ENCODE peak calls at places on chromosomes 3 and 15, in nine cellular contexts. Q is CD8-positive, alpha-beta T cell; Z is H9; B is AG04450; E is psoas muscle; O is cardiac muscle cell; J is left ventricle myocardium inferior; D is body of pancreas; K is colonic mucosa. I is an unnamed sample. For H3K9me3, the result is how much of the 10 kb centered on the place peaks cover.

GRCh38 chr3:58004972-58005371 is 3.2 kb upstream of the FLNB start:
- DNase-seq in O (no peak), E (no peak), Q (no peak), Z (no peak), J (no peak), D (no peak), B (no peak), K (no peak), I (no peak)

GRCh38 chr15:39207532-39208115 is 373.3 kb upstream of the THBS1 start:
- DNase-seq in Q (no peak), B (no peak), J (no peak), E (no peak), O (no peak), D (no peak), K (no peak), Z (no peak), I (no peak)

GRCh38 chr3:157786618-157787017 is 283.4 kb upstream of the VEPH1 start:
- DNase-seq in Q (no peak), K (no peak), J (no peak), B (no peak), Z (no peak), D (no peak), E (no peak), O (no peak), I (no peak)

GRCh38 chr15:83127547-83128150 is 20.2 kb downstream of the TM6SF1 start:
- DNase-seq in E (no peak), J (no peak), K (no peak), Z (no peak), B (no peak), D (no peak), O (no peak), Q (no peak), I (no peak)

GRCh38 chr15:38299216-38299615 is 46.6 kb downstream of the SPRED1 start:
- DNase-seq in Q (no peak), O (no peak), K (no peak), E (no peak), Z (no peak), B (peak), D (no peak), J (no peak), I (no peak)

GRCh38 chr3:141575879-141576743 is 89.3 kb downstream of the RASA2 start:
- DNase-seq in O (peak), E (no peak), Q (no peak), B (no peak), Z (no peak), K (no peak), J (no peak), D (no peak), I (no peak)

GRCh38 chr15:30921106-30921505 is 17.4 kb downstream of the FAN1 start:
- DNase-seq in E (no peak), Z (no peak), Q (no peak), B (no peak), J (no peak), D (no peak), O (no peak), K (no peak), I (no peak)

GRCh38 chr15:96268421-96269204 is 61.9 kb upstream of the NR2F2 start:
- DNase-seq in E (no peak), K (no peak), Q (no peak), J (no peak), Z (no peak), O (no peak), B (no peak), D (no peak), I (no peak)

GRCh38 chr15:78909791-78910228 is 35.0 kb downstream of the CTSH start:
- DNase-seq in B (no peak), E (no peak), O (peak), Z (peak), Q (no peak), D (peak), J (no peak), K (peak), I (peak)

GRCh38 chr3:72587282-72587681 is 261.0 kb downstream of the SHQ1 start:
- DNase-seq in D (no peak), J (no peak), Z (no peak), K (no peak), B (no peak), Q (no peak), O (no peak), E (no peak), I (no peak)

GRCh38 chr3:110267304-110267703 is 804.3 kb upstream of the NECTIN3 start:
- DNase-seq in Z (no peak), E (no peak), D (no peak), O (no peak), K (no peak), Q (no peak), J (no peak), B (no peak), I (no peak)

GRCh38 chr3:193998628-193999027 is 137.3 kb upstream of the HES1 start:
- DNase-seq in O (no peak), D (no peak), B (no peak), E (no peak), K (no peak), Q (no peak), J (no peak), Z (no peak), I (no peak)

GRCh38 chr3:194000100-194000499 is 135.8 kb upstream of the HES1 start:
- DNase-seq in D (no peak), Z (no peak), J (no peak), Q (no peak), E (peak), B (no peak), O (no peak), K (no peak), I (no peak)

GRCh38 chr3:194003128-194004057 is 132.6 kb upstream of the HES1 start:
- DNase-seq in D (peak), E (peak), J (peak), Z (peak), K (peak), O (peak), B (peak), Q (no peak), I (peak)

GRCh38 chr3:194000712-194001111 is 135.2 kb upstream of the HES1 start:
- DNase-seq in E (no peak), Q (no peak), Z (no peak), O (no peak), K (no peak), J (no peak), B (no peak), D (no peak), I (no peak)

GRCh38 chr3:194001728-194002459 is 134.1 kb upstream of the HES1 start:
- DNase-seq in J (no peak), Q (no peak), O (no peak), E (no peak), Z (no peak), D (no peak), B (no peak), K (no peak), I (no peak)
- H3K9me3 ChIP-seq in J (under half), Q (under half), O (under half), E (under half), Z (under half), D (under half), B (under half), K (under half), I (under half)

GRCh38 chr15:99621767-99622166 is 56.0 kb downstream of the MEF2A start:
- DNase-seq in K (no peak), E (no peak), Q (no peak), O (no peak), D (no peak), J (no peak), B (no peak), Z (no peak), I (no peak)
- H3K9me3 ChIP-seq in K (under half), E (under half), Q (under half), O (under half), D (under half), J (under half), B (under half), Z (under half), I (under half)

GRCh38 chr3:26236511-26236910 is 386.1 kb upstream of the LRRC3B start:
- DNase-seq in E (no peak), Z (no peak), Q (no peak), B (no peak), O (no peak), K (no peak), D (no peak), J (no peak), I (no peak)

GRCh38 chr3:26233374-26233773 is 389.2 kb upstream of the LRRC3B start:
- DNase-seq in J (no peak), K (no peak), E (no peak), Q (no peak), B (no peak), Z (no peak), D (no peak), O (no peak), I (no peak)

DNA sequence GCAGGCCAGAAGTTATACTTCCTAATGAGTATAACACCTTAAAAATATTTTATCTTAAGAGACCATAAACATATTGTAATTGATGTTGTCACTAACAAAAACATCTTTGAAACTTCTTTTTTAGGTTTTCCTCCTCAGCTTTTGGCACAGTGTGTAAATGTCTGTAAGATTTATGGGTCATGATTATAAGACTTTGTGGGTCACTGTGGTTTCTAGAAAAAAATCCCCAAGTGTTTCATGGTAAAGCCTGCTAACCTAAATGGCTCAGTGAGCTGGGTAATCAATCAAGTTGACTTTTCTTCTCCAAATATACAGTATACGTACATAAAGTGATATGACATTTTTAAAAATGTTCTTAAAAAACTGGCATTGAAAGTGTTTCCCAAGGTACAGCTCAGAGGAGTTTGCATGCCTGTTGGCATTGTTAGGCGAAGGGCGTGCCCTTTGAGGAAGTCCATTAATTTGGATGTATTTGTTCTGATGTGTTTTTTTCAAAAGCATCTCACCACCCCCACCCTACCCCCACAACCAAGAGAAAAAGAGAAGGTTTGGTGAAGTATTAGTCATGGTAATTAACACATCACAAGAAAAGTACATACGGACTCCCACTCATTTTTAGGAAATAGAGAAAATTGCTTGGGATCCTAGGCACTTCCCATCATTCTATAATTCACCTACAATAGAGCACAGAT is 385.4 kb upstream of the LRRC3B start:
- DNase-seq in Z (no peak), K (no peak), B (no peak), O (no peak), J (peak), D (no peak), Q (no peak), E (no peak), I (no peak)
- H3K9me3 ChIP-seq in Z (under half), K (under half), B (under half), O (under half), J (under half), D (under half), Q (under half), E (under half), I (under half)

DNA sequence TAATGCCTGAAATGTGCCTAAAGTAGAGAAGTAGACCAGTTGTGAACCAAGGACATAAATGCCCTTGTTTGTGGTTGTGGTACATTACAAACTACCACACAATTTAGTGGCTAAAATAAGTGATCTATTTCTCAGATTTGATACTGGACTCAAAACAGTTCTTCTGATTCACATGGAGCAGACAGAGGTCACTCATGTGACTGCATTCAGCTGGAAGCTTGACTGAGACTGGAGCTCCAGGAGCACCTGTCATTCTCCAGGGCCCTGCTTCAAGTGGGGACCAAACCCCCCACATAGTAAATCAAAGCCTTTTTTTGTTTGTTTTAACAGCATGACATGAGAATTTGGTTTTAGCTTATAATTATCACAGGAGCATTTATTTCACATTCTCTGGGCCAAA is 301.2 kb downstream of the OXSM start:
- DNase-seq in O (no peak), B (no peak), Z (no peak), Q (no peak), D (no peak), E (no peak), J (no peak), K (no peak), I (no peak)
- H3K9me3 ChIP-seq in O (under half), B (under half), Z (under half), Q (under half), D (under half), E (under half), J (under half), K (under half), I (under half)

DNA sequence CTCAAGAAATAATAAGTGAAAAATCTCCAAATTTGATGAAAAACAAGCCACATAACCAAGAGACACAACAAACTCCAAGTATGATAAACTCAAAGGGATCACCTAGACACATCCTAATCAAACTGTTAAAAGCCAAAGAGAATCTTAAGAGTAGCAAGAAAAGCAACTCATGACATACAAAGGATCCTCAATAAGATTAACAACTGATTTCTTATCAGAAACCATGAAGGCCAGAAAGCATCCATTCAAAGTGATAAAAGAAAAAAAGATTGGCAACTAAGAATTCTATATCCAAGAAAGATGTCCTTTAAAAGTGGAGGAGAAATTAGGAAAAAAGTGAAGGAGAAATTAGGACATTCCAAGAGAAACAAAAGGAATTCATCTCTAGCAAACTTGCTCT is 23.5 kb downstream of the CHSY1 start:
- DNase-seq in J (no peak), B (no peak), D (no peak), E (no peak), O (no peak), Z (no peak), K (no peak), Q (no peak), I (no peak)
- H3K9me3 ChIP-seq in J (under half), B (under half), D (under half), E (under half), O (under half), Z (under half), K (under half), Q (under half), I (under half)

DNA sequence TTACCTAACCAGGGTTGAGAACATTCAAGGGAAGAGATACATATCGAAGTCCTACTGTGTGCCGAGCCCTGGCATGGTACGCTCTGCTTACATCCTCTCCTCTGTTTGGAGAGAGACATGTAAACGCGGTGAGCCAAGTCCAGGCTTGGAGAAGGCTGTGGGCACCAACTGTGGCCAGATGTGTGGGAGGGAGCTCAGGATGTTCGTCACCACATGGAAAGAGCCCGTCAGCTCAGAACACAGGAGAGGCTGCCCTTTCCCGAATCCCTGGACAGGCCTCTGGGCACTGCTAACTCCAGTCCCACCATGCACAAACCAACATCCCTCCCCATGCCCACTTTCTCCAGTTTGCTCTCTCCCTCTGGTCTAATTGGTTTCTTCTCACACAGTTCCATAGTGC is 43.0 kb downstream of the MESD start:
- DNase-seq in B (no peak), O (no peak), D (no peak), E (no peak), Z (no peak), K (no peak), Q (no peak), J (no peak), I (no peak)
- H3K9me3 ChIP-seq in B (under half), O (under half), D (under half), E (under half), Z (under half), K (under half), Q (under half), J (under half), I (under half)

GRCh38 chr3:8369638-8370037 is 132.0 kb upstream of the LMCD1 start:
- DNase-seq in J (no peak), E (no peak), B (no peak), Z (no peak), Q (no peak), D (no peak), K (no peak), O (no peak), I (no peak)

GRCh38 chr3:8366214-8366613 is 135.4 kb upstream of the LMCD1 start:
- DNase-seq in E (no peak), Z (no peak), K (no peak), B (no peak), D (no peak), O (no peak), J (no peak), Q (no peak), I (no peak)

GRCh38 chr3:8368598-8368997 is 133.0 kb upstream of the LMCD1 start:
- DNase-seq in K (no peak), D (no peak), Q (no peak), O (no peak), E (no peak), B (no peak), J (no peak), Z (no peak), I (no peak)

GRCh38 chr3:8371085-8371551 is 130.5 kb upstream of the LMCD1 start:
- DNase-seq in Z (no peak), E (no peak), Q (no peak), O (no peak), K (no peak), B (no peak), J (no peak), D (no peak), I (no peak)

GRCh38 chr3:8371955-8372600 is 129.5 kb upstream of the LMCD1 start:
- DNase-seq in D (no peak), Q (no peak), O (no peak), Z (no peak), B (no peak), K (no peak), J (peak), E (no peak), I (no peak)
- H3K9me3 ChIP-seq in D (under half), Q (under half), O (under half), Z (under half), B (under half), K (under half), J (under half), E (under half), I (under half)

DNA sequence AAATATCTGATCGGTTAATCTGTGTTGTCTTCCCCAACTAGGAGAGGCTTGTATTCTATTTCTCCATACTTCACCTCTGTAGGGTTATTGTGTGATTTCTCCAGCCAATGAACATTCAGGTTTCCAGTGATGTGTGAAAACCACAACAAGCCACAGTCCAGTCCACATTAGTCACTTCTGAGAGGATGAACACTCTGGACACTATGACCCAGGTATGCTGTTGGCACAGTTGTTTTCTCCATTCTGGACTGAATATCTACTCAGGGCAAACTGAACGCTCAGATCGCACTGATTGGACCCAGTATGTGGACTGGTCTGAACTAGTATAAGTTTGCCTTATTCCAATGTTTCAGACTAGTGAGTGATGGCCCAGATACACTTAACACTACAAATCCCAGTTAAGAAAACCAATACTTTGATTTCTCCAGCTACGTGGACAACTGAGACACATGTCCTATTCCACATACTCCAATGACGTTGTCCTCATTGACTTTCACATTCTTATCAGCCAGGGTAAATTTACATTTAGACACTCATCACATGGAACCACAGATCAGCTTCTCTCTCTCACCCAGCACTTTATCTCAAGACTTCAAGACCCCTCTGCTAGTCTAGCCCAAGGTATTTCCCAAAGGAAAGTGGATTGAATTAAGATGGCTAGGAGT is 587.4 kb upstream of the SGO1 start:
- DNase-seq in Q (no peak), B (no peak), K (no peak), Z (no peak), D (no peak), E (no peak), J (no peak), O (no peak), I (no peak)
- H3K9me3 ChIP-seq in Q (under half), B (under half), K (under half), Z (under half), D (under half), E (under half), J (under half), O (under half), I (under half)